ENCODE peak calls at places on chromosomes 1 and 21, in five cellular contexts. M is PC-3, P is fibroblast of lung, N is IMR-90, B is neural progenitor cell. Z is an unnamed sample.

GRCh38 chr1:236400061-236400638 is 6.1 kb downstream of the EDARADD start:
- DNase-seq in M (no peak), B (peak; percentile 63), P (no peak), N (no peak), Z (peak; percentile 86)

GRCh38 chr1:28062806-28063205 is 25.6 kb downstream of the EYA3 start:
- DNase-seq in B (no peak), P (no peak), N (no peak), M (no peak), Z (no peak)

GRCh38 chr1:19769211-19769932 is 30.3 kb downstream of the TMCO4 start:
- DNase-seq in B (no peak), P (no peak), N (no peak), M (no peak), Z (peak; percentile 77)

GRCh38 chr1:118485757-118486156 is 300.7 kb upstream of the SPAG17 start:
- DNase-seq in N (no peak), P (no peak), M (no peak), B (no peak), Z (no peak)

GRCh38 chr1:234969630-234970370 is 158.8 kb downstream of the TOMM20 start:
- DNase-seq in P (peak; percentile 71), M (peak; percentile 39), B (peak; percentile 90), N (peak; percentile 92), Z (peak; percentile 87)

GRCh38 chr1:182635871-182636270 is 31.7 kb upstream of the RGS16 start:
- DNase-seq in M (no peak), P (no peak), N (no peak), B (no peak), Z (no peak)

GRCh38 chr1:125085720-125086591 is 3901.2 kb downstream of the SRGAP2C start:
- DNase-seq in M (no peak), N (no peak), B (no peak), P (no peak), Z (no peak)

GRCh38 chr1:201719812-201720521 is 109.0 kb upstream of the IPO9 start:
- DNase-seq in M (no peak), B (peak; percentile 78), N (peak; percentile 85), P (peak; percentile 94), Z (peak; percentile 79)

GRCh38 chr1:201346337-201346939 is 31.0 kb downstream of the TNNT2 start:
- DNase-seq in P (peak; percentile 67), M (peak; percentile 98), N (peak; percentile 61), B (peak; percentile 80), Z (peak; percentile 93)

GRCh38 chr21:32674731-32675130 is 53.1 kb downstream of the SYNJ1 start:
- DNase-seq in N (no peak), P (no peak), B (no peak), M (no peak), Z (no peak)

GRCh38 chr21:32674038-32674437 is 53.8 kb downstream of the SYNJ1 start:
- DNase-seq in P (no peak), N (no peak), M (no peak), B (no peak), Z (no peak)
- H3K36me3 ChIP-seq in P (no peaks in the 10 kb centered on the region), N (peaks cover 1% of the 10 kb centered on the region), M (no peaks in the 10 kb centered on the region), B (no peaks in the 10 kb centered on the region), Z (peaks cover 22% of the 10 kb centered on the region)

DNA sequence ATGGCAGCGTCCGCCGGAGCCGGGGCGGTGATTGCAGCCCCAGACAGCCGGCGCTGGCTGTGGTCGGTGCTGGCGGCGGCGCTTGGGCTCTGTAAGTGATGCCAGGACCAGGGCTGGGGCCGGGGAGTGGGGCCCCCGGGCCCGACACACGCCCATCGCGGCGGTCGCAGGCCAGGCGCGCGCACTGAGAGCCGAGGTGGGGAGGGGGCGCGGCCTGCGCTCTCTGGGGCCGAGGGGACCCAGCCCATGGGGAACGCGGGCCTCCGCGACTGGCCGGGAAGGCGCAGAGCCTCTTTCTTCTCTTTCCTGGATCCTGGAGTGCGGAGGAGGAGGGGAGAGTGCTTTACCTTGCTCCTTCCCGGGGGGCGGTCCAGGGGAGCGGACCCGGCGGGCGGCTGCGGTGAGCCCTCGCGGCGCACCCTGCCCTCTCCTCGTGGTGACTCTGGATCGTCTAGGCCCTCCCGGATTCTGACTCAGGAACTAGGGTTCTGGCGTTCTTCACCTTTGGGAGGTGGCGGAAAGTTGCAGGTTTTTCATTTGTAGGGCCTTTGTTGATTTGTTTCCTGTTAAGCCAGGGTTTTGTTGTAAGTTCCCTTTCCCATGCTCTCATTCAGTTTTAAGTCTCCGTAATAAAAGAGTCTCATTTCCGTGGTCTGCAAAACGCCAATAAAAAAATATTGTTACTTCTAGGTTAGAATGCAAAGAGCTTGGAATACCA is 529 bp downstream of the MPZL1 start:
- DNase-seq in P (peak; percentile 23), B (peak; percentile 83), M (peak; percentile 63), N (peak; percentile 19), Z (peak; percentile 81)
- H3K4me1 ChIP-seq in P (peaks cover 2% of the 10 kb centered on the region), B (peaks cover 23% of the 10 kb centered on the region), M (peaks cover 21% of the 10 kb centered on the region), N (peaks cover 10% of the 10 kb centered on the region), Z (peaks cover 2% of the 10 kb centered on the region)

GRCh38 chr1:175129644-175129996 is 62.0 kb downstream of the TNN start:
- DNase-seq in M (no peak), P (no peak), B (no peak), N (no peak), Z (no peak)

GRCh38 chr1:175129182-175129581 is 61.5 kb downstream of the TNN start:
- DNase-seq in M (peak; percentile 39), B (no peak), N (peak; percentile 39), P (peak; percentile 77), Z (peak; percentile 40)

GRCh38 chr1:175129997-175130648 is 62.5 kb downstream of the KIAA0040 start:
- DNase-seq in P (no peak), M (peak; percentile 17), N (no peak), B (peak; percentile 76), Z (peak; percentile 84)

GRCh38 chr1:175131100-175131499 is 61.5 kb downstream of the KIAA0040 start:
- DNase-seq in N (no peak), M (no peak), B (no peak), P (no peak), Z (peak; percentile 5)

GRCh38 chr1:175130649-175131045 is 61.9 kb downstream of the KIAA0040 start:
- DNase-seq in N (no peak), P (no peak), B (no peak), M (no peak), Z (no peak)
- H3K9ac ChIP-seq in N (no peak overlapping the region), P (no peak overlapping the region), B (no peak overlapping the region), M (no peak overlapping the region), Z (no peak overlapping the region)

GRCh38 chr1:9352364-9353140 is 59.9 kb downstream of the SPSB1 start:
- DNase-seq in N (no peak), B (peak; percentile 50), M (no peak), P (no peak), Z (peak; percentile 80)

GRCh38 chr1:9350960-9351359 is 58.3 kb downstream of the SPSB1 start:
- DNase-seq in M (no peak), P (no peak), N (no peak), B (no peak), Z (no peak)

GRCh38 chr1:9350011-9350907 is 57.6 kb downstream of the SPSB1 start:
- DNase-seq in B (no peak), P (peak; percentile 54), N (peak; percentile 65), M (peak; percentile 50), Z (no peak)

GRCh38 chr1:9349331-9349851 is 56.7 kb downstream of the SPSB1 start:
- DNase-seq in M (no peak), N (peak; percentile 49), B (no peak), P (peak; percentile 47), Z (no peak)

DNA sequence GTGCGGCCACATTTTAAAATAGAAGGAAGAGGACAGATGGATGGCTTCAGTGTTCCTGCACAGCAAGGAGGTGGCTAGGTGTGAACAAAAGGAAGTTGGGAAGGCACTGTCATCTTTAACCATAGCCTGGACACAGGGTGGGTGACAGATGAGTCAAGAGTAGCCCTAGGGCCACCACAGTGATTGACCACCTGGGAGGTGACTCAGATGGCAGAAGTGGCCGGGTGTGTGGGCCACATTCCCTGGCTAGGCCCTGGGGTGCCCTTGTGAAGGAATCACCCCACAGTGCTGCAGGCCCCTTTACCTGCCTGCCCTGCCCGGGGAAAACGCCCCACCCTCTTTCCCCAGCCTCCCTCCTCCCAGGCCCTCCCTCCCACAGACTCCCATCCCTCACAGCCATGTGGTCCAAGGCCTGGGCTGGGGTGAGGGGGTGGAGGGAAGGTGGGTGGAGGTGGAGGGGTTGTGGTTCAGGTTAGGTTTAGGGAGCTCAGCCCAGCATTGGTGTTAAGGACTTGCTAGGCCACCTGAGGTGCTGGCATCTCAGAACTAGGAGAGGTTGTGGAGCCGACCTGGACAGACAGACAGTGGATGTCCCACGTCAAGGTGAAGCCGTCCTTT is 59.1 kb downstream of the SPSB1 start:
- DNase-seq in M (peak; percentile 18), B (no peak), N (no peak), P (no peak), Z (peak; percentile 74)
- H3K36me3 ChIP-seq in M (peaks cover 13% of the 10 kb centered on the region), B (no peaks in the 10 kb centered on the region), N (peaks cover 11% of the 10 kb centered on the region), P (peaks cover 17% of the 10 kb centered on the region), Z (peaks cover 10% of the 10 kb centered on the region)